ENCODE peak calls at places on chromosomes 1 and 21, in nine cellular contexts. X is uterus, U is psoas muscle, V is ascending aorta, P is brain microvascular endothelial cell, L is neural progenitor cell, J is cardiac muscle cell, G is hepatocyte, T is MM.1S. K is an unnamed sample.

GRCh38 chr1:28682840-28683239 is 14.3 kb downstream of the GMEB1 start:
- DNase-seq in T (no peak), U (no peak), P (peak), X (no peak), J (no peak), V (no peak), G (no peak), L (no peak), K (no peak)

GRCh38 chr1:200877839-200878551 is 5.2 kb downstream of the GPR25 start:
- DNase-seq in V (peak), L (no peak), P (no peak), T (no peak), U (no peak), X (no peak), G (no peak), J (no peak), K (peak)

GRCh38 chr1:22347854-22348760 is 103.5 kb upstream of the ZBTB40 start:
- DNase-seq in V (no peak), P (no peak), U (no peak), G (peak), L (no peak), X (no peak), J (no peak), T (no peak), K (no peak)

GRCh38 chr1:30514137-30514654 is 209.2 kb downstream of the MATN1 start:
- DNase-seq in P (no peak), J (no peak), X (no peak), G (no peak), V (peak), L (no peak), U (no peak), T (no peak), K (no peak)

GRCh38 chr1:77044133-77044849 is 174.9 kb downstream of the PIGK start:
- DNase-seq in V (no peak), J (no peak), T (no peak), P (peak), G (no peak), L (no peak), U (no peak), X (no peak), K (no peak)

GRCh38 chr1:155197901-155198546 is 9.7 kb downstream of the THBS3 start:
- DNase-seq in X (no peak), G (no peak), J (no peak), U (peak), L (no peak), P (no peak), T (no peak), V (no peak), K (no peak)

GRCh38 chr1:30982937-30983336 is 74.4 kb upstream of the SDC3 start:
- DNase-seq in X (no peak), U (no peak), V (no peak), P (no peak), L (no peak), J (no peak), T (no peak), G (no peak), K (no peak)

GRCh38 chr1:231695439-231696255 is 69.1 kb downstream of the DISC1 start:
- DNase-seq in P (no peak), V (no peak), J (peak), G (no peak), U (no peak), X (no peak), T (no peak), L (no peak), K (peak)

GRCh38 chr21:27132270-27132669 is 165.4 kb upstream of the ADAMTS5 start:
- DNase-seq in T (no peak), V (no peak), G (no peak), P (no peak), U (no peak), X (no peak), J (peak), L (peak), K (no peak)

GRCh38 chr1:200983035-200983561 is 40.4 kb downstream of the KIF21B start:
- DNase-seq in P (no peak), U (no peak), T (no peak), X (no peak), L (no peak), J (no peak), G (no peak), V (no peak), K (no peak)

GRCh38 chr1:234531181-234532132 is 52.5 kb upstream of the TARBP1 start:
- DNase-seq in L (peak), P (peak), U (peak), V (peak), X (peak), T (no peak), J (no peak), G (peak), K (no peak)

DNA sequence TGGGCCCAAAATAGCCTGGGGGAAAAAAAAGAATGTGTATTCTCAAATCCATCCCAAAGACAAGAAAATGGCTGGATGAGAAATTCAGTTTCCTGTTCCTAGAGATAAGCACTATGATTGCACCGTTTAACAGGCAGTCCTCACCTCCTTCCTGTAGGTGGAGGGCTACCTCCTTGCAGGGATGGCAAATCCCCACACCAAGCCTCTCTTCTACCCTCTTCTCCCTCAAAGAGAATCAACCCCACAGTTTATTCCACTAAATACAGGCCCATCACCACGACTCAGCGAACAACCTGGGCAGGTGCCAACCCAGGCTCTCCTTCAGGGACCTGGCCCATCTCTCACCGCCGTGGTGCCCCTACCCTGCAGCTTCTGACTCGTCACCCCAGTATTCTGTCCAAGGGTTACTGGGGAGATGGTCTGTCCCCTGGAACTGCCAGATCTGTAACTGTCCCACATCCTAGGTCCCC is 3.4 kb upstream of the CHD5 start:
- DNase-seq in P (no peak), V (no peak), U (no peak), G (no peak), J (no peak), L (no peak), T (no peak), X (no peak), K (no peak)
- TF ChIP-seq CTCF in P (peak), V (no peak), U (no peak), G (no peak), J (peak), L (peak), T (no peak), X (no peak), K (peak)

DNA sequence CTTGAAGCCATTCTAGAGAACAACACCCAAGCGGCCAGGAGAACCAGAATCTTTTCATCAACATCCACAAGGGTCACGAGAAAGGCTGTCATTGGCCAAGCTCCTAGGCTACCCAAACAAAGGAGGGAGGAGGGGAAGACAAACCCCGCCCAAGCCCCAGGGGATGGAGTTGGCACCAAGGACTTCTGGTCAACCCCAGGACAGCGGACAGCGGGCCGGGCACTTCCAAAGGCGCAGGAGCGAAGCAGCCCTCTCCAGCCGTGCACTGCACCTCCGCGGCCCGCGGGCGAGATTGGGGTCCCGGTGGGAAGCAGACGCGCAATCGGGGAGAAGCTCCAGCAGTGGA is at the start of gene CLIC6:
- DNase-seq in X (no peak), U (no peak), V (no peak), L (peak), G (peak), T (no peak), P (no peak), J (peak), K (no peak)
- H3K27ac ChIP-seq in X (no peak), U (no peak), V (no peak), L (no peak), G (peak), T (no peak), P (no peak), J (no peak), K (no peak)

DNA sequence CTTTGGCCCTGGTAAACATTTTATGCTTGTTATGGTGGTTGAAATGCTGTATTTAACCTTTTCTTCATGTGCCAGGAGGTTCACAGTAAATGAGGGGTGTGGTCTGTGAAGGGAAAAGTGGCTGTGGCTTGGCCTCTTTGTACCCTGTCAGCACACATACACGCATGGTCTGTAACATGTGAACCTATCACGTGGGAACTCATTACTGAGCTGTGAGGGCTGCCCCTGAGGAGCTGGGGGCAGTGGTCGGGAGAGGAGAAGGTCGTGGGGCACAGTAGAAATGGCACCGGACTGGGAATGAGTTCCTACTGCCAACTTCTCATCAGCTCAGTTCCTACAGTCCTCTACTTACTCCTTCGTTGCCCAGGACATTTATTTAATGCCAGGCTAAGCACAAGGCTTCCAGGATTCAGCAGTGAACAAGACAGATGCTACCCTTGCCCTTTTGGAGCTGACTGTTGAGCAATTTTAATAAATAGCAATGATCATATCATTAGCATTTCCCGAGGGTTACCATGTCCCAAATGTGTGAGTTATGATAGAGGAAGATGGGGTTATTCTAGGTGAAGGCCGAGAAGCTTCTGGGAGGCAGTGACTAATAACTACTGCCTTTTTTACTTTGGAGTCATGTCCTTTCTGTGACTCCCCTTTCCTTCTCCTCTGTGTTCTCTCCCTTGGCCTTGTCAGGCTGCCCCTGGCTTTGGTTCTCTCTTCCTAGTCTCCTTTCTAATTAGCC is 38.8 kb downstream of the DDR2 start:
- DNase-seq in J (no peak), X (peak), P (peak), L (no peak), U (no peak), G (no peak), T (no peak), V (no peak), K (no peak)
- H3K4me3 ChIP-seq in J (no peak), X (no peak), P (no peak), L (no peak), U (no peak), G (no peak), T (no peak), V (no peak), K (no peak)

GRCh38 chr1:204127597-204128242 is 24.1 kb downstream of the ETNK2 start:
- DNase-seq in T (peak), X (peak), V (peak), J (peak), U (peak), G (peak), P (peak), L (peak), K (peak)
- TF ChIP-seq CTCF in T (peak), X (peak), V (peak), J (peak), U (peak), G (peak), P (peak), L (peak), K (peak)

GRCh38 chr1:236280438-236281285 is 1.1 kb downstream of the ERO1B start:
- DNase-seq in X (peak), P (no peak), L (peak), U (no peak), V (no peak), T (peak), G (peak), J (no peak), K (no peak)
- H3K27ac ChIP-seq in X (peak), P (no peak), L (no peak), U (peak), V (peak), T (no peak), G (no peak), J (no peak), K (no peak)

DNA sequence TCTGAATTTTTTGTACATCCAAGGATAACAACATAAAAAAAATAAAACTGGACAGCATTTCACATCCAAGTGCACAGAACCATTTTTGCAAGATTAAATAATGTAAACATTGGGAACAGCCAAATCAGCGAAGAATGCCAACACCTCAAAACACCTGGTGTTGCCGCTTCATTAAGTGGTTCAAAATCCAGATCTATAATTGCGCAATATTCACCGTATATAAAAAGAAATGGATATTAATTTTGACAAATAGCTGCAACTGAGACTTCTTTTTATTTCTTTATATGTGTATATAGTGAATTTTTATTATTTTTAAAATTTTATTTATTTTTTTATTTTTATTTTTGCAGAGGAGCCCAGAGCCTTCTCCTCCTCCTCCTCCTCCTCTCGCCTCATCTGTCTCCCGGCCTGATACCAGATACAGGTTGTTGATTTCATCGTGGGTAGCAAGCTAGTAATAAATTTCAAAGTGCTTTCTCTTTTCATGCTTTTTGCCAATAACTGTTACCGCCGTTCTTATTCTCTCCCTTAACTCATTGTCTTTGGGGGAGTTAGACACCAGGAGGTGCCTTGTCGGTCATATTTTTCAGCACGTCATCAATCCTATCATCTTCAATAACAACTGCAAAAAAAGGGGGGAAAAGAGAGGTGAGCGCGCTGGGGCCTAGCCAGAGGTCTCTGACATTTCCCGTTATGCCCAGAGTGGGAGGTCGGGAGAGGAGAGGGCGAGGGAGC is 2.7 kb downstream of the CAMK2N1 start:
- DNase-seq in P (no peak), G (no peak), T (no peak), L (no peak), J (no peak), X (no peak), V (no peak), U (no peak), K (no peak)
- H3K4me3 ChIP-seq in P (peak), G (peak), T (no peak), L (peak), J (no peak), X (peak), V (peak), U (peak), K (no peak)

GRCh38 chr1:214567481-214567980 is 16.1 kb upstream of the PTPN14 start:
- DNase-seq in L (no peak), J (no peak), X (no peak), P (no peak), T (no peak), G (no peak), V (no peak), U (no peak), K (no peak)
- TF ChIP-seq CTCF in L (no peak), J (no peak), X (no peak), P (no peak), T (no peak), G (no peak), V (no peak), U (no peak), K (no peak)

GRCh38 chr1:56378376-56379070 is 200.8 kb downstream of the PLPP3 start:
- DNase-seq in G (no peak), V (no peak), U (no peak), J (peak), X (peak), T (no peak), L (no peak), P (no peak), K (peak)

GRCh38 chr1:56376188-56376984 is 203.0 kb downstream of the PLPP3 start:
- DNase-seq in L (peak), J (no peak), U (peak), V (peak), G (no peak), P (no peak), T (no peak), X (peak), K (no peak)

GRCh38 chr1:56377407-56377806 is 202.0 kb downstream of the PLPP3 start:
- DNase-seq in V (no peak), P (no peak), J (no peak), X (no peak), U (no peak), L (no peak), T (no peak), G (no peak), K (no peak)

GRCh38 chr1:56374026-56374974 is 205.1 kb downstream of the PLPP3 start:
- DNase-seq in X (no peak), T (no peak), U (peak), L (no peak), J (peak), G (peak), P (no peak), V (no peak), K (peak)

GRCh38 chr1:56375184-56375837 is 204.1 kb downstream of the PLPP3 start:
- DNase-seq in V (no peak), T (no peak), U (no peak), P (no peak), X (no peak), L (peak), J (peak), G (no peak), K (no peak)
- H3K27ac ChIP-seq in V (peak), T (no peak), U (peak), P (no peak), X (peak), L (peak), J (no peak), G (no peak), K (no peak)

DNA sequence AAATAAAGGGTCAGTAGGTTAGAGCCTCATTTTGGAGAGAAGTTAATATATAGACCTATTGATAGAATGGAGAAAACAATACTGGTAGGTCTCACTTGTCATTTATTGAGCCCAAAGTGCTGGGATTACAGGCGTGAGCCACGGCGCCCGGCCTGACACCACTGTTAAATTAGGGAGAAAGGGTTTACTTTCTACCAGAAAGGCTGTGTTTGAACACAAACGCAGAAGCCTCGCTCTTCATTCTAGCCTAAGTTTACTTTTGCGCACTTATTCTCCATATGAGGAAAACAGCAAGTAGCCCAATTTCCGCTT is 710 bp upstream of the PRPF3 start:
- DNase-seq in L (no peak), J (no peak), V (no peak), U (no peak), T (no peak), P (no peak), G (no peak), X (no peak), K (no peak)
- H3K4me3 ChIP-seq in L (peak), J (peak), V (peak), U (peak), T (peak), P (peak), G (peak), X (peak), K (peak)